ENCODE peak calls at places on chromosomes 7 and 10, in four cellular contexts. K is activated T-helper 1 cell treated with anti-CD3 and anti-CD28 coated beads, Interleukin-2, amount 50 U/mL, for 16 hours; N is BJ; V is GF-D8. M is an unnamed sample.

GRCh38 chr10:11154809-11155208 is 137.1 kb downstream of the CELF2 start:
- DNase-seq in K (no peak), N (no peak), V (no peak), M (no peak)

GRCh38 chr7:94949532-94949931 is 42.1 kb downstream of the PPP1R9A start:
- DNase-seq in K (no peak), N (no peak), V (no peak), M (no peak)

GRCh38 chr10:72124984-72125383 is 36.6 kb upstream of the SPOCK2 start:
- DNase-seq in K (no peak), N (peak), V (no peak), M (no peak)

GRCh38 chr7:11552676-11553075 is 279.3 kb downstream of the THSD7A start:
- DNase-seq in K (no peak), N (no peak), V (no peak), M (no peak)

GRCh38 chr10:11145498-11145855 is 127.8 kb downstream of the CELF2 start:
- DNase-seq in K (peak), N (no peak), V (peak), M (no peak)

GRCh38 chr7:919924-920341 is 34.5 kb downstream of the ADAP1 start:
- DNase-seq in K (no peak), N (no peak), V (no peak), M (no peak)

GRCh38 chr7:4144171-4144701 is 537.9 kb upstream of the FOXK1 start:
- DNase-seq in K (no peak), N (no peak), V (no peak), M (no peak)

GRCh38 chr10:48215983-48216505 is 58.5 kb downstream of the FRMPD2 start:
- DNase-seq in K (no peak), N (no peak), V (no peak), M (no peak)

GRCh38 chr7:141999219-141999618 is 3.5 kb downstream of the MGAM start:
- DNase-seq in K (no peak), N (no peak), V (no peak), M (no peak)

GRCh38 chr10:28256776-28257175 is 46.1 kb downstream of the MPP7 start:
- DNase-seq in K (no peak), N (no peak), V (no peak), M (no peak)

GRCh38 chr7:127738859-127739258 is 86.9 kb downstream of the SND1 start:
- DNase-seq in K (no peak), N (no peak), V (no peak), M (peak)

GRCh38 chr7:15891151-15891842 is 204.8 kb upstream of the MEOX2 start:
- DNase-seq in K (no peak), N (peak), V (no peak), M (no peak)

GRCh38 chr10:49139866-49140195 is 6.0 kb upstream of the FAM170B start:
- DNase-seq in K (no peak), N (peak), V (no peak), M (no peak)

GRCh38 chr7:4048336-4048735 is 633.8 kb upstream of the FOXK1 start:
- DNase-seq in K (no peak), N (no peak), V (no peak), M (no peak)

GRCh38 chr7:134458806-134459698 is at the start of gene AKR1B1:
- DNase-seq in K (peak), N (peak), V (no peak), M (peak)

GRCh38 chr10:79437111-79437814 is 8.2 kb downstream of the ZCCHC24 start:
- DNase-seq in K (no peak), N (no peak), V (no peak), M (no peak)

GRCh38 chr10:35356725-35357092 is 20.4 kb downstream of the CCNY start:
- DNase-seq in K (no peak), N (no peak), V (no peak), M (no peak)

GRCh38 chr10:70756710-70757360 is 28.3 kb downstream of the TBATA start:
- DNase-seq in K (no peak), N (no peak), V (no peak), M (no peak)

GRCh38 chr10:15805395-15806058 is 54.8 kb downstream of the MINDY3 start:
- DNase-seq in K (no peak), N (no peak), V (no peak), M (no peak)

GRCh38 chr10:107071301-107071700 is 93.2 kb downstream of the SORCS1 start:
- DNase-seq in K (no peak), N (no peak), V (no peak), M (no peak)

GRCh38 chr10:13767721-13768178 is 181.0 kb downstream of the PRPF18 start:
- DNase-seq in K (no peak), N (no peak), V (no peak), M (no peak)

GRCh38 chr7:139034855-139035587 is 821 bp downstream of the ZC3HAV1L start:
- DNase-seq in K (no peak), N (no peak), V (no peak), M (peak)

GRCh38 chr10:36608251-36608650 is 517.1 kb upstream of the ANKRD30A start:
- DNase-seq in K (no peak), N (no peak), V (no peak), M (no peak)

GRCh38 chr7:142854505-142855400 is at the start of gene EPHB6:
- DNase-seq in K (peak), N (no peak), V (no peak), M (peak)

GRCh38 chr10:104150206-104150605 is 28.2 kb downstream of the SFR1 start:
- DNase-seq in K (no peak), N (no peak), V (no peak), M (no peak)

GRCh38 chr7:151017370-151017952 is 6.8 kb downstream of the ATG9B start:
- DNase-seq in K (no peak), N (no peak), V (no peak), M (no peak)

GRCh38 chr10:77230194-77230593 is 407.4 kb downstream of the KCNMA1 start:
- DNase-seq in K (no peak), N (peak), V (no peak), M (no peak)

GRCh38 chr10:93874309-93875031 is 19.3 kb upstream of the SLC35G1 start:
- DNase-seq in K (no peak), N (no peak), V (no peak), M (no peak)

M was measured in germinal center.